ENCODE peak calls at places on chromosome 1, in seven cellular contexts. G is GM20000; I is memory B cell; W is activated naive CD8-positive, alpha-beta T cell treated with anti-CD3 and anti-CD28 coated beads for 36 hours; Q is skeletal muscle cell; C is iPS-NIHi11; N is activated T-cell treated with anti-CD3 and anti-CD28 coated beads for 4 hours. Z is an unnamed sample.

GRCh38 chr1:236112332-236112627 is 30.1 kb upstream of the GPR137B start:
- DNase-seq in N (no peak), G (no peak), I (no peak), C (no peak), W (no peak), Q (no peak), Z (no peak)

GRCh38 chr1:173894189-173894588 is 22.9 kb downstream of the SERPINC1 start:
- DNase-seq in Q (no peak), N (no peak), G (no peak), I (no peak), W (no peak), C (no peak), Z (no peak)

GRCh38 chr1:193662030-193662429 is 475.6 kb upstream of the B3GALT2 start:
- DNase-seq in W (no peak), N (no peak), C (no peak), G (no peak), Q (no peak), I (no peak), Z (no peak)

GRCh38 chr1:218785928-218786327 is 387.8 kb upstream of the LYPLAL1 start:
- DNase-seq in I (no peak), W (no peak), G (no peak), N (no peak), Q (no peak), C (no peak), Z (no peak)

GRCh38 chr1:55526716-55527115 is 311.6 kb upstream of the USP24 start:
- DNase-seq in Q (no peak), C (no peak), N (no peak), W (no peak), I (no peak), G (no peak), Z (no peak)

GRCh38 chr1:220734571-220735326 is 13.4 kb upstream of the MTARC2 start:
- DNase-seq in I (no peak), G (no peak), C (no peak), Q (peak), N (no peak), W (no peak), Z (no peak)

GRCh38 chr1:21857142-21857839 is 45.2 kb downstream of the LDLRAD2 start:
- DNase-seq in Q (no peak), W (no peak), N (no peak), G (no peak), C (no peak), I (no peak), Z (no peak)

GRCh38 chr1:169047074-169047473 is 59.4 kb upstream of the ATP1B1 start:
- DNase-seq in W (no peak), C (no peak), N (no peak), G (no peak), I (no peak), Q (no peak), Z (no peak)

GRCh38 chr1:238892612-238893011 is 493.8 kb upstream of the CHRM3 start:
- DNase-seq in Q (peak), C (peak), G (no peak), N (no peak), W (no peak), I (no peak), Z (no peak)

GRCh38 chr1:208068441-208068840 is 157.5 kb upstream of the CD34 start:
- DNase-seq in W (no peak), I (no peak), C (no peak), Q (no peak), G (no peak), N (no peak), Z (no peak)

Z was measured in GM12892.